ENCODE peak calls at places on chromosomes 13 and 19, in nine cellular contexts. One of them, this sample, is unnamed.

GRCh38 chr19:485583-486236 is 10.6 kb upstream of the MADCAM1 start:
- DNase-seq in MCF 10A: peak; percentile 19
- DNase-seq in uterus: no peak
- DNase-seq in kidney glomerular epithelial cell: no peak
- DNase-seq in activated T-cell treated with anti-CD3 and anti-CD28 coated beads, Interleukin-2, amount 50 U/mL, for 72 hours: no peak
- DNase-seq in AG08396: no peak
- DNase-seq in heart left ventricle: no peak
- DNase-seq in H9: no peak
- DNase-seq in mesendoderm: no peak
- DNase-seq in this sample: peak; percentile 64

GRCh38 chr19:36418287-36419001 is at the start of gene ZFP82:
- DNase-seq in mesendoderm: peak; percentile 93
- DNase-seq in MCF 10A: no peak
- DNase-seq in heart left ventricle: peak; percentile 87
- DNase-seq in uterus: peak; percentile 77
- DNase-seq in H9: peak; percentile 91
- DNase-seq in AG08396: peak; percentile 96
- DNase-seq in kidney glomerular epithelial cell: peak; percentile 13
- DNase-seq in activated T-cell treated with anti-CD3 and anti-CD28 coated beads, Interleukin-2, amount 50 U/mL, for 72 hours: peak; percentile 82
- DNase-seq in this sample: peak; percentile 97

GRCh38 chr13:52750713-52751112 is 11.1 kb upstream of the CNMD start:
- DNase-seq in uterus: no peak
- DNase-seq in heart left ventricle: no peak
- DNase-seq in kidney glomerular epithelial cell: no peak
- DNase-seq in H9: no peak
- DNase-seq in mesendoderm: no peak
- DNase-seq in MCF 10A: no peak
- DNase-seq in activated T-cell treated with anti-CD3 and anti-CD28 coated beads, Interleukin-2, amount 50 U/mL, for 72 hours: no peak
- DNase-seq in AG08396: no peak
- DNase-seq in this sample: no peak

GRCh38 chr19:42235181-42235580 is 7.2 kb downstream of the GSK3A start:
- DNase-seq in uterus: no peak
- DNase-seq in MCF 10A: no peak
- DNase-seq in H9: no peak
- DNase-seq in heart left ventricle: no peak
- DNase-seq in kidney glomerular epithelial cell: no peak
- DNase-seq in mesendoderm: no peak
- DNase-seq in activated T-cell treated with anti-CD3 and anti-CD28 coated beads, Interleukin-2, amount 50 U/mL, for 72 hours: no peak
- DNase-seq in AG08396: no peak
- DNase-seq in this sample: no peak

GRCh38 chr13:99311137-99311536 is 3.9 kb upstream of the GPR183 start:
- DNase-seq in heart left ventricle: no peak
- DNase-seq in activated T-cell treated with anti-CD3 and anti-CD28 coated beads, Interleukin-2, amount 50 U/mL, for 72 hours: peak; percentile 34
- DNase-seq in mesendoderm: peak; percentile 27
- DNase-seq in kidney glomerular epithelial cell: no peak
- DNase-seq in MCF 10A: no peak
- DNase-seq in uterus: no peak
- DNase-seq in H9: peak; percentile 35
- DNase-seq in AG08396: no peak
- DNase-seq in this sample: peak; percentile 10

GRCh38 chr19:55146078-55146647 is 2.8 kb downstream of the TNNT1 start:
- DNase-seq in kidney glomerular epithelial cell: no peak
- DNase-seq in activated T-cell treated with anti-CD3 and anti-CD28 coated beads, Interleukin-2, amount 50 U/mL, for 72 hours: peak; percentile 44
- DNase-seq in mesendoderm: peak; percentile 82
- DNase-seq in AG08396: peak; percentile 70
- DNase-seq in H9: peak; percentile 72
- DNase-seq in MCF 10A: peak; percentile 51
- DNase-seq in uterus: no peak
- DNase-seq in heart left ventricle: no peak
- DNase-seq in this sample: peak; percentile 54

GRCh38 chr13:111317571-111318360 is 2.7 kb upstream of the TEX29 start:
- DNase-seq in kidney glomerular epithelial cell: no peak
- DNase-seq in AG08396: no peak
- DNase-seq in activated T-cell treated with anti-CD3 and anti-CD28 coated beads, Interleukin-2, amount 50 U/mL, for 72 hours: no peak
- DNase-seq in mesendoderm: no peak
- DNase-seq in MCF 10A: no peak
- DNase-seq in heart left ventricle: no peak
- DNase-seq in H9: no peak
- DNase-seq in uterus: no peak
- DNase-seq in this sample: no peak

GRCh38 chr13:33224191-33224590 is 61.4 kb downstream of the STARD13 start:
- DNase-seq in H9: no peak
- DNase-seq in uterus: no peak
- DNase-seq in mesendoderm: no peak
- DNase-seq in heart left ventricle: no peak
- DNase-seq in kidney glomerular epithelial cell: no peak
- DNase-seq in activated T-cell treated with anti-CD3 and anti-CD28 coated beads, Interleukin-2, amount 50 U/mL, for 72 hours: no peak
- DNase-seq in AG08396: no peak
- DNase-seq in MCF 10A: no peak
- DNase-seq in this sample: no peak

GRCh38 chr19:19209372-19209771 is 2.4 kb upstream of the NCAN start:
- DNase-seq in uterus: no peak
- DNase-seq in heart left ventricle: no peak
- DNase-seq in mesendoderm: no peak
- DNase-seq in AG08396: no peak
- DNase-seq in MCF 10A: no peak
- DNase-seq in activated T-cell treated with anti-CD3 and anti-CD28 coated beads, Interleukin-2, amount 50 U/mL, for 72 hours: no peak
- DNase-seq in H9: no peak
- DNase-seq in kidney glomerular epithelial cell: no peak
- DNase-seq in this sample: no peak

GRCh38 chr19:55348317-55349034 is 6.0 kb downstream of the COX6B2 start:
- DNase-seq in mesendoderm: peak; percentile 83
- DNase-seq in activated T-cell treated with anti-CD3 and anti-CD28 coated beads, Interleukin-2, amount 50 U/mL, for 72 hours: no peak
- DNase-seq in uterus: no peak
- DNase-seq in AG08396: no peak
- DNase-seq in H9: peak; percentile 69
- DNase-seq in kidney glomerular epithelial cell: no peak
- DNase-seq in heart left ventricle: no peak
- DNase-seq in MCF 10A: no peak
- DNase-seq in this sample: no peak

GRCh38 chr19:58213075-58213369 is 15.7 kb upstream of the ZNF544 start:
- DNase-seq in AG08396: no peak
- DNase-seq in mesendoderm: no peak
- DNase-seq in activated T-cell treated with anti-CD3 and anti-CD28 coated beads, Interleukin-2, amount 50 U/mL, for 72 hours: no peak
- DNase-seq in kidney glomerular epithelial cell: no peak
- DNase-seq in MCF 10A: no peak
- DNase-seq in heart left ventricle: no peak
- DNase-seq in uterus: no peak
- DNase-seq in H9: no peak
- DNase-seq in this sample: no peak

GRCh38 chr13:45975337-45975736 is 77.2 kb downstream of the ZC3H13 start:
- DNase-seq in H9: no peak
- DNase-seq in heart left ventricle: no peak
- DNase-seq in kidney glomerular epithelial cell: no peak
- DNase-seq in mesendoderm: no peak
- DNase-seq in MCF 10A: no peak
- DNase-seq in AG08396: no peak
- DNase-seq in activated T-cell treated with anti-CD3 and anti-CD28 coated beads, Interleukin-2, amount 50 U/mL, for 72 hours: no peak
- DNase-seq in uterus: no peak
- DNase-seq in this sample: no peak

GRCh38 chr19:15934332-15935078 is at the start of gene CYP4F11:
- DNase-seq in mesendoderm: no peak
- DNase-seq in MCF 10A: peak; percentile 94
- DNase-seq in uterus: peak; percentile 30
- DNase-seq in H9: no peak
- DNase-seq in heart left ventricle: peak; percentile 22
- DNase-seq in AG08396: no peak
- DNase-seq in activated T-cell treated with anti-CD3 and anti-CD28 coated beads, Interleukin-2, amount 50 U/mL, for 72 hours: no peak
- DNase-seq in kidney glomerular epithelial cell: no peak
- DNase-seq in this sample: no peak

GRCh38 chr19:36850646-36851442 is at the start of gene ZNF345:
- DNase-seq in kidney glomerular epithelial cell: peak; percentile 87
- DNase-seq in AG08396: peak; percentile 88
- DNase-seq in H9: peak; percentile 95
- DNase-seq in MCF 10A: peak; percentile 91
- DNase-seq in uterus: peak; percentile 90
- DNase-seq in mesendoderm: peak; percentile 99
- DNase-seq in activated T-cell treated with anti-CD3 and anti-CD28 coated beads, Interleukin-2, amount 50 U/mL, for 72 hours: peak; percentile 91
- DNase-seq in heart left ventricle: peak; percentile 94
- DNase-seq in this sample: peak; percentile 93

GRCh38 chr13:70339738-70340137 is 231.5 kb upstream of the KLHL1 start:
- DNase-seq in mesendoderm: peak; percentile 83
- DNase-seq in H9: peak; percentile 58
- DNase-seq in heart left ventricle: no peak
- DNase-seq in activated T-cell treated with anti-CD3 and anti-CD28 coated beads, Interleukin-2, amount 50 U/mL, for 72 hours: no peak
- DNase-seq in kidney glomerular epithelial cell: peak; percentile 13
- DNase-seq in MCF 10A: peak; percentile 52
- DNase-seq in AG08396: no peak
- DNase-seq in uterus: no peak
- DNase-seq in this sample: no peak

GRCh38 chr19:647566-648284 is 8.0 kb downstream of the FGF22 start:
- DNase-seq in activated T-cell treated with anti-CD3 and anti-CD28 coated beads, Interleukin-2, amount 50 U/mL, for 72 hours: no peak
- DNase-seq in mesendoderm: no peak
- DNase-seq in heart left ventricle: no peak
- DNase-seq in H9: no peak
- DNase-seq in AG08396: no peak
- DNase-seq in uterus: no peak
- DNase-seq in MCF 10A: no peak
- DNase-seq in kidney glomerular epithelial cell: no peak
- DNase-seq in this sample: no peak

GRCh38 chr13:75307370-75307984 is 174.5 kb downstream of the TBC1D4 start:
- DNase-seq in mesendoderm: no peak
- DNase-seq in uterus: no peak
- DNase-seq in H9: no peak
- DNase-seq in heart left ventricle: no peak
- DNase-seq in activated T-cell treated with anti-CD3 and anti-CD28 coated beads, Interleukin-2, amount 50 U/mL, for 72 hours: no peak
- DNase-seq in AG08396: no peak
- DNase-seq in kidney glomerular epithelial cell: no peak
- DNase-seq in MCF 10A: no peak
- DNase-seq in this sample: no peak

GRCh38 chr19:17949956-17950309 is 17.0 kb upstream of the KCNN1 start:
- DNase-seq in mesendoderm: peak; percentile 42
- DNase-seq in H9: peak; percentile 79
- DNase-seq in uterus: no peak
- DNase-seq in AG08396: no peak
- DNase-seq in activated T-cell treated with anti-CD3 and anti-CD28 coated beads, Interleukin-2, amount 50 U/mL, for 72 hours: no peak
- DNase-seq in kidney glomerular epithelial cell: no peak
- DNase-seq in heart left ventricle: no peak
- DNase-seq in MCF 10A: no peak
- DNase-seq in this sample: no peak

GRCh38 chr13:104385409-104385808 is 1319.2 kb upstream of the SLC10A2 start:
- DNase-seq in MCF 10A: peak; percentile 71
- DNase-seq in AG08396: no peak
- DNase-seq in heart left ventricle: no peak
- DNase-seq in H9: no peak
- DNase-seq in kidney glomerular epithelial cell: peak; percentile 35
- DNase-seq in mesendoderm: no peak
- DNase-seq in activated T-cell treated with anti-CD3 and anti-CD28 coated beads, Interleukin-2, amount 50 U/mL, for 72 hours: no peak
- DNase-seq in uterus: no peak
- DNase-seq in this sample: no peak

GRCh38 chr19:46787331-46788100 is 878 bp downstream of the SLC1A5 start:
- DNase-seq in mesendoderm: peak; percentile 84
- DNase-seq in H9: peak; percentile 56
- DNase-seq in uterus: peak; percentile 70
- DNase-seq in kidney glomerular epithelial cell: peak; percentile 1
- DNase-seq in activated T-cell treated with anti-CD3 and anti-CD28 coated beads, Interleukin-2, amount 50 U/mL, for 72 hours: peak; percentile 54
- DNase-seq in MCF 10A: peak; percentile 75
- DNase-seq in heart left ventricle: peak; percentile 48
- DNase-seq in AG08396: peak; percentile 63
- DNase-seq in this sample: peak; percentile 81

GRCh38 chr19:46909356-46909755 is 48.6 kb downstream of the ARHGAP35 start:
- DNase-seq in MCF 10A: no peak
- DNase-seq in activated T-cell treated with anti-CD3 and anti-CD28 coated beads, Interleukin-2, amount 50 U/mL, for 72 hours: no peak
- DNase-seq in H9: no peak
- DNase-seq in uterus: no peak
- DNase-seq in mesendoderm: no peak
- DNase-seq in heart left ventricle: no peak
- DNase-seq in AG08396: no peak
- DNase-seq in kidney glomerular epithelial cell: no peak
- DNase-seq in this sample: no peak

GRCh38 chr13:99749627-99750026 is 221.9 kb downstream of the ZIC5 start:
- DNase-seq in MCF 10A: no peak
- DNase-seq in heart left ventricle: no peak
- DNase-seq in uterus: no peak
- DNase-seq in mesendoderm: peak; percentile 79
- DNase-seq in activated T-cell treated with anti-CD3 and anti-CD28 coated beads, Interleukin-2, amount 50 U/mL, for 72 hours: no peak
- DNase-seq in kidney glomerular epithelial cell: no peak
- DNase-seq in AG08396: no peak
- DNase-seq in H9: no peak
- DNase-seq in this sample: no peak

GRCh38 chr19:14073232-14073924 is 792 bp downstream of the MISP3 start:
- DNase-seq in uterus: peak; percentile 69
- DNase-seq in kidney glomerular epithelial cell: peak; percentile 49
- DNase-seq in heart left ventricle: peak; percentile 77
- DNase-seq in AG08396: peak; percentile 90
- DNase-seq in MCF 10A: peak; percentile 71
- DNase-seq in activated T-cell treated with anti-CD3 and anti-CD28 coated beads, Interleukin-2, amount 50 U/mL, for 72 hours: peak; percentile 83
- DNase-seq in mesendoderm: peak; percentile 72
- DNase-seq in H9: peak; percentile 73
- DNase-seq in this sample: peak; percentile 81

GRCh38 chr13:41639955-41640780 is 182.8 kb downstream of the RGCC start:
- DNase-seq in heart left ventricle: peak; percentile 37
- DNase-seq in AG08396: no peak
- DNase-seq in kidney glomerular epithelial cell: no peak
- DNase-seq in mesendoderm: no peak
- DNase-seq in MCF 10A: no peak
- DNase-seq in uterus: peak; percentile 56
- DNase-seq in H9: no peak
- DNase-seq in activated T-cell treated with anti-CD3 and anti-CD28 coated beads, Interleukin-2, amount 50 U/mL, for 72 hours: no peak
- DNase-seq in this sample: peak; percentile 20

GRCh38 chr19:29170554-29170953 is 42.4 kb downstream of the UQCRFS1 start:
- DNase-seq in H9: no peak
- DNase-seq in mesendoderm: no peak
- DNase-seq in heart left ventricle: no peak
- DNase-seq in MCF 10A: no peak
- DNase-seq in uterus: no peak
- DNase-seq in kidney glomerular epithelial cell: no peak
- DNase-seq in AG08396: no peak
- DNase-seq in activated T-cell treated with anti-CD3 and anti-CD28 coated beads, Interleukin-2, amount 50 U/mL, for 72 hours: no peak
- DNase-seq in this sample: no peak

GRCh38 chr13:57624565-57625435 is 6.7 kb upstream of the PCDH17 start:
- DNase-seq in kidney glomerular epithelial cell: peak; percentile 14
- DNase-seq in mesendoderm: peak; percentile 86
- DNase-seq in heart left ventricle: peak; percentile 23
- DNase-seq in activated T-cell treated with anti-CD3 and anti-CD28 coated beads, Interleukin-2, amount 50 U/mL, for 72 hours: no peak
- DNase-seq in H9: peak; percentile 61
- DNase-seq in MCF 10A: peak; percentile 82
- DNase-seq in AG08396: peak; percentile 34
- DNase-seq in uterus: no peak
- DNase-seq in this sample: peak; percentile 69

GRCh38 chr19:48970923-48971395 is 5.8 kb downstream of the FTL start:
- DNase-seq in kidney glomerular epithelial cell: peak; percentile 48
- DNase-seq in H9: peak; percentile 88
- DNase-seq in AG08396: peak; percentile 76
- DNase-seq in activated T-cell treated with anti-CD3 and anti-CD28 coated beads, Interleukin-2, amount 50 U/mL, for 72 hours: peak; percentile 87
- DNase-seq in uterus: peak; percentile 83
- DNase-seq in heart left ventricle: peak; percentile 77
- DNase-seq in mesendoderm: peak; percentile 84
- DNase-seq in MCF 10A: peak; percentile 75
- DNase-seq in this sample: peak; percentile 81

GRCh38 chr13:40631605-40632004 is 34.8 kb downstream of the FOXO1 start:
- DNase-seq in kidney glomerular epithelial cell: no peak
- DNase-seq in activated T-cell treated with anti-CD3 and anti-CD28 coated beads, Interleukin-2, amount 50 U/mL, for 72 hours: no peak
- DNase-seq in H9: no peak
- DNase-seq in uterus: no peak
- DNase-seq in AG08396: no peak
- DNase-seq in MCF 10A: no peak
- DNase-seq in mesendoderm: no peak
- DNase-seq in heart left ventricle: no peak
- DNase-seq in this sample: no peak

GRCh38 chr13:32229443-32229842 is 85.7 kb downstream of the ZAR1L start:
- DNase-seq in uterus: no peak
- DNase-seq in H9: no peak
- DNase-seq in AG08396: no peak
- DNase-seq in MCF 10A: no peak
- DNase-seq in mesendoderm: no peak
- DNase-seq in activated T-cell treated with anti-CD3 and anti-CD28 coated beads, Interleukin-2, amount 50 U/mL, for 72 hours: no peak
- DNase-seq in kidney glomerular epithelial cell: no peak
- DNase-seq in heart left ventricle: no peak
- DNase-seq in this sample: no peak

GRCh38 chr13:20525601-20526544 is at the start of gene CRYL1:
- DNase-seq in mesendoderm: peak; percentile 25
- DNase-seq in AG08396: peak; percentile 89
- DNase-seq in H9: peak; percentile 45
- DNase-seq in activated T-cell treated with anti-CD3 and anti-CD28 coated beads, Interleukin-2, amount 50 U/mL, for 72 hours: peak; percentile 75
- DNase-seq in heart left ventricle: peak; percentile 83
- DNase-seq in uterus: peak; percentile 77
- DNase-seq in kidney glomerular epithelial cell: peak; percentile 36
- DNase-seq in MCF 10A: peak; percentile 50
- DNase-seq in this sample: peak; percentile 96

GRCh38 chr13:52158629-52159158 is 703 bp downstream of the NEK3 start:
- DNase-seq in activated T-cell treated with anti-CD3 and anti-CD28 coated beads, Interleukin-2, amount 50 U/mL, for 72 hours: no peak
- DNase-seq in kidney glomerular epithelial cell: peak; percentile 20
- DNase-seq in mesendoderm: peak; percentile 31
- DNase-seq in AG08396: peak; percentile 56
- DNase-seq in H9: no peak
- DNase-seq in uterus: peak; percentile 31
- DNase-seq in heart left ventricle: peak; percentile 44
- DNase-seq in MCF 10A: peak; percentile 37
- DNase-seq in this sample: peak; percentile 77

This sample was measured in GM03348.